ENCODE peak calls at places on chromosomes 11 and 22, in four cellular contexts. P, Y, C and L are unnamed samples.

GRCh38 chr11:1101318-1102089 is 26.8 kb downstream of the MUC2 start:
- DNase-seq in P (no peak), Y (no peak), C (peak; percentile 52), L (no peak)

GRCh38 chr22:38454361-38455062 is 487 bp downstream of the KCNJ4 start:
- DNase-seq in P (no peak), Y (peak; percentile 17), C (no peak), L (no peak)

GRCh38 chr11:65183201-65183891 is 1.6 kb downstream of the CAPN1 start:
- DNase-seq in P (no peak), Y (no peak), C (no peak), L (no peak)

GRCh38 chr22:32175751-32176644 is 16.9 kb upstream of the C22orf42 start:
- DNase-seq in P (no peak), Y (no peak), C (no peak), L (no peak)

GRCh38 chr11:30107899-30108298 is 91.1 kb upstream of the KCNA4 start:
- DNase-seq in P (peak; percentile 85), Y (peak; percentile 85), C (no peak), L (peak; percentile 9)

GRCh38 chr11:119414321-119414720 is 8.7 kb downstream of the THY1 start:
- DNase-seq in P (no peak), Y (no peak), C (no peak), L (no peak)

GRCh38 chr11:706957-707816 is 1.2 kb downstream of the EPS8L2 start:
- DNase-seq in P (no peak), Y (peak; percentile 51), C (peak; percentile 62), L (no peak)

GRCh38 chr11:133951484-133952198 is 5.1 kb downstream of the IGSF9B start:
- DNase-seq in P (peak; percentile 40), Y (peak; percentile 74), C (peak; percentile 61), L (no peak)

GRCh38 chr11:83092488-83093384 is 21.0 kb upstream of the RAB30 start:
- DNase-seq in P (no peak), Y (peak; percentile 27), C (no peak), L (peak; percentile 62)

GRCh38 chr11:108034034-108034433 is 25.3 kb downstream of the CUL5 start:
- DNase-seq in P (no peak), Y (no peak), C (no peak), L (no peak)

GRCh38 chr11:89381094-89381493 is 110.1 kb downstream of the NOX4 start:
- DNase-seq in P (peak; percentile 94), Y (peak; percentile 93), C (no peak), L (no peak)

GRCh38 chr11:15318814-15319213 is 204.1 kb downstream of the INSC start:
- DNase-seq in P (no peak), Y (no peak), C (no peak), L (no peak)

GRCh38 chr11:76769645-76770586 is 13.2 kb upstream of the TSKU start:
- DNase-seq in P (peak; percentile 32), Y (peak; percentile 59), C (no peak), L (no peak)

GRCh38 chr11:132234878-132235277 is 864.5 kb downstream of the NTM start:
- DNase-seq in P (peak; percentile 20), Y (peak; percentile 76), C (no peak), L (no peak)

GRCh38 chr11:84412862-84413261 is 1126.7 kb upstream of the CCDC90B start:
- DNase-seq in P (no peak), Y (no peak), C (no peak), L (no peak)

GRCh38 chr11:128725630-128726461 is 32.0 kb downstream of the FLI1 start:
- DNase-seq in P (peak; percentile 64), Y (peak; percentile 53), C (no peak), L (peak; percentile 52)

GRCh38 chr11:66497206-66497605 is 13.2 kb upstream of the BBS1 start:
- DNase-seq in P (no peak), Y (no peak), C (no peak), L (no peak)

GRCh38 chr11:55607545-55607944 is at the start of gene OR4C11:
- DNase-seq in P (no peak), Y (no peak), C (no peak), L (no peak)

GRCh38 chr11:2834893-2835767 is 50.4 kb downstream of the CDKN1C start:
- DNase-seq in P (peak; percentile 12), Y (no peak), C (no peak), L (no peak)

GRCh38 chr11:134639586-134640330 is 227.7 kb upstream of the B3GAT1 start:
- DNase-seq in P (no peak), Y (no peak), C (no peak), L (no peak)

GRCh38 chr11:112719736-112720525 is 241.3 kb upstream of the NCAM1 start:
- DNase-seq in P (no peak), Y (no peak), C (no peak), L (no peak)

GRCh38 chr11:47852053-47852452 is 3.9 kb upstream of the NUP160 start:
- DNase-seq in P (no peak), Y (no peak), C (no peak), L (no peak)

GRCh38 chr11:96396637-96397036 is 6.8 kb downstream of the JRKL start:
- DNase-seq in P (no peak), Y (no peak), C (no peak), L (no peak)

GRCh38 chr11:2797741-2798361 is 87.7 kb downstream of the CDKN1C start:
- DNase-seq in P (no peak), Y (no peak), C (peak; percentile 37), L (no peak)

GRCh38 chr11:79438631-79439429 is 2.0 kb downstream of the TENM4 start:
- DNase-seq in P (peak; percentile 16), Y (peak; percentile 50), C (no peak), L (no peak)

GRCh38 chr11:79333381-79333780 is 107.4 kb downstream of the TENM4 start:
- DNase-seq in P (no peak), Y (no peak), C (no peak), L (peak; percentile 47)

GRCh38 chr11:19725379-19726079 is 12.9 kb downstream of the NAV2 start:
- DNase-seq in P (no peak), Y (no peak), C (no peak), L (no peak)

GRCh38 chr11:37788141-37788877 is 1190.3 kb upstream of the RAG2 start:
- DNase-seq in P (peak; percentile 66), Y (no peak), C (no peak), L (no peak)

GRCh38 chr22:17851754-17852153 is 77.5 kb upstream of the BID start:
- DNase-seq in P (no peak), Y (no peak), C (no peak), L (no peak)

GRCh38 chr11:96259053-96259837 is 83.8 kb downstream of the MAML2 start:
- DNase-seq in P (peak; percentile 73), Y (peak; percentile 87), C (no peak), L (no peak)

GRCh38 chr11:12207384-12208150 is 97.2 kb downstream of the MICAL2 start:
- DNase-seq in P (peak; percentile 52), Y (peak; percentile 66), C (no peak), L (no peak)

GRCh38 chr11:65454696-65455456 is 32.3 kb downstream of the NEAT1 start:
- DNase-seq in P (peak; percentile 86), Y (peak; percentile 89), C (peak; percentile 95), L (no peak)

GRCh38 chr11:14642873-14643696 is 519 bp upstream of the PDE3B start:
- DNase-seq in P (no peak), Y (no peak), C (no peak), L (no peak)

GRCh38 chr22:35961480-35961902 is 67.1 kb downstream of the RBFOX2 start:
- DNase-seq in P (peak; percentile 85), Y (peak; percentile 68), C (no peak), L (peak; percentile 66)

DNA sequence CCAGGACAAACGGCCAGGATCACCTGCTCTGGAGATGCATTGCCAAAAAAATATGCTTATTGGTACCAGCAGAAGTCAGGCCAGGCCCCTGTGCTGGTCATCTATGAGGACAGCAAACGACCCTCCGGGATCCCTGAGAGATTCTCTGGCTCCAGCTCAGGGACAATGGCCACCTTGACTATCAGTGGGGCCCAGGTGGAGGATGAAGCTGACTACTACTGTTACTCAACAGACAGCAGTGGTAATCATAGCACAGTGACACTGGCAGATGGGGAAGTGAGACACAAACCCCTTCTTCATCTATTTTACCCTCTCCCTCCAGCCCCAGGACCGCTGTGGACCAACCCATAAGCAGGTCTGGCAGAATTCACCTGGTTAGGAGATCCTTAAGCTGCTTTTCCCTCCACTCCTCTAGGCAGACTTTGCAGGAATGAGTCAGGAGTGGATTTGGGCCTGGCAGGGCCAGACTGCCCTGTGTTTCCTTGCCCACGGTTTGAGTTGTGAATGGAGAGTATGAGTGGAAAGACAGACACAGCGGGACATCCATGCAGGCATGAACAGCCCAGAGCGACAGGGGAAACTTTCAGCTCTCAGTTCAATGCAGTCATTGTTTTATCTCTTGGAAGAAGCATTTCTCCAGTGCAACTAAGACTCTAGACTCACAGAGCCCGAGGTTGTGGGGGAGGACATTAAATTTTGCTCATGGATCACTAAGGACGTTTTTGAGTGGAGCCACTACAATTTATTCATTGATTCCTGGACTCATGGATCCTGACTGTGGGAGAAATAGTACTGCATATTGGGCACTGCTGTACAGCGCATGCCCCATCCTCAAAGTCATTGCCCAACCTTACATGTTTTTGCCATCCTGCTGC is 75.3 kb upstream of the IGLL5 start:
- DNase-seq in P (no peak), Y (no peak), C (no peak), L (no peak)
- H3K4me1 ChIP-seq in P (no peaks in the 10 kb centered on the region), Y (no peaks in the 10 kb centered on the region), C (no peaks in the 10 kb centered on the region), L (no peaks in the 10 kb centered on the region)

DNA sequence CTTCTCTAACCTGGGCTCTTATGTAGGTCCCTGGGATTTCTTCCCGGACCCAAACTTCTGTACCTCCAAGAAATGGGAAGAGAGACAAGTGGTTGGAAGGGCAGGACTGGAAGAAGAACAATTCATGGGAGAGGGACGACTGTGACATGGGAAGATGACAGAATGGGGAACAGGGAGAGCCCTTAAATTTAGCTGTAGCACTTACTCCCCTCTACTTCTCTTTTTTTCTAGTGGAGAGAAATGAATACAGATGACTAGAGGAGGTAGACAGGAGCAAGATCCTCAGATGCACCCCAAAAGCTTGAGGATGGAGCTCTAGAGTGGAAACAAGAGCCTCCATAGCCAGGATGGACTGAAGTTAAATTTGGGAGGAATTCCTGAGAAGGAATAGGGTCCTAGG is 2.3 kb downstream of the RHOG start:
- DNase-seq in P (no peak), Y (no peak), C (no peak), L (no peak)
- H3K4me3 ChIP-seq in P (no peak overlapping the region), Y (no peak overlapping the region), C (peak overlapping the region; percentile 70), L (no peak overlapping the region)

GRCh38 chr22:46579751-46580449 is 40.3 kb upstream of the GRAMD4 start:
- DNase-seq in P (no peak), Y (no peak), C (peak; percentile 55), L (no peak)
- H3K27ac ChIP-seq in P (peak overlapping the region; percentile 9), Y (no peak overlapping the region), C (peak overlapping the region; percentile 80), L (no peak overlapping the region)

GRCh38 chr11:16989554-16989953 is 24.7 kb downstream of the PLEKHA7 start:
- DNase-seq in P (no peak), Y (no peak), C (no peak), L (peak; percentile 52)

GRCh38 chr11:16999116-16999515 is 15.1 kb downstream of the PLEKHA7 start:
- DNase-seq in P (no peak), Y (no peak), C (no peak), L (no peak)

GRCh38 chr11:16997624-16998023 is 16.6 kb downstream of the PLEKHA7 start:
- DNase-seq in P (no peak), Y (no peak), C (no peak), L (no peak)

GRCh38 chr11:16992846-16993245 is 21.4 kb downstream of the PLEKHA7 start:
- DNase-seq in P (no peak), Y (no peak), C (no peak), L (no peak)

DNA sequence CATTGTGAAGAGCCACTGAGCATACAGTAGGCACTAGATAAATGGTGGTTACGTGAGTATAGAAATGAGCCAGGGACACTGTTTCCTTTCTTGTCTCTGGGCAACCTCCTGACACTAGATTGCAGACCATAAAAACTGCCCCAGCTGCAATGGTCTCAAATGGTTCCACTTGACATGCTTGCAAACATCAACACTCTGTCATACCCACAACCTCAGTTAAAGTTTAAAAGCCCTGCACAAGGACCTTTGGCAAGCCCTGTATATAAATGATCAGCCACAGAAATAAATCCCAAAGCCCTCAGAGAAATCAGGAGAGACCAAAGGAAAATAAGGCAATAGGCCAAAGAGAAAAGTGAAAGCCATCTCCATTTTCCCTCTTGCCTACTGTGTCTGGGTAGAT is 20.7 kb downstream of the PLEKHA7 start:
- DNase-seq in P (no peak), Y (no peak), C (no peak), L (no peak)
- H3K4me1 ChIP-seq in P (peaks cover 3% of the 10 kb centered on the region), Y (no peaks in the 10 kb centered on the region), C (peaks cover 10% of the 10 kb centered on the region), L (peaks cover 6% of the 10 kb centered on the region)